ENCODE peak calls at places on chromosomes 6 and 20, in five cellular contexts. O is AG08396, Q is NCI-H2029, L is NCI-H345, W is T follicular helper cell. M is an unnamed sample.

GRCh38 chr20:8156603-8157079 is 24.6 kb downstream of the PLCB1 start:
- DNase-seq in O (peak), W (no peak), Q (peak), L (peak), M (no peak)

GRCh38 chr6:134537146-134537555 is 219.2 kb upstream of the SGK1 start:
- DNase-seq in O (peak), W (no peak), L (no peak), Q (no peak), M (no peak)

GRCh38 chr20:4925842-4926530 is 75.3 kb downstream of the SLC23A2 start:
- DNase-seq in L (no peak), W (no peak), Q (peak), O (peak), M (no peak)

GRCh38 chr6:154953644-154954043 is 41.5 kb upstream of the TIAM2 start:
- DNase-seq in O (no peak), W (no peak), Q (no peak), L (no peak), M (no peak)

GRCh38 chr6:5365430-5366195 is 104.3 kb downstream of the FARS2 start:
- DNase-seq in L (no peak), W (no peak), Q (no peak), O (no peak), M (no peak)

GRCh38 chr20:9112541-9113515 is 43.9 kb downstream of the PLCB4 start:
- DNase-seq in Q (no peak), L (no peak), O (peak), W (no peak), M (no peak)

GRCh38 chr6:10721850-10722569 is 860 bp upstream of the TMEM14C start:
- DNase-seq in O (peak), L (no peak), W (no peak), Q (no peak), M (no peak)

GRCh38 chr6:13395272-13396237 is 67.2 kb upstream of the TBC1D7 start:
- DNase-seq in Q (peak), W (no peak), L (peak), O (peak), M (peak)

GRCh38 chr6:106608080-106608668 is 21.1 kb downstream of the RTN4IP1 start:
- DNase-seq in W (no peak), L (peak), O (peak), Q (peak), M (peak)

GRCh38 chr20:50820515-50821256 is 25.8 kb downstream of the BCAS4 start:
- DNase-seq in O (no peak), Q (no peak), L (no peak), W (no peak), M (no peak)

GRCh38 chr6:122730775-122731386 is 48.6 kb upstream of the FABP7 start:
- DNase-seq in L (peak), O (no peak), W (no peak), Q (peak), M (peak)

GRCh38 chr6:35044145-35044745 is 96.9 kb downstream of the TCP11 start:
- DNase-seq in O (no peak), Q (peak), W (no peak), L (peak), M (peak)

M was measured in DMS79 treated with DMSO at 0.1 percent for 48 hours.